ENCODE peak calls at places on chromosomes 12 and 14, in four cellular contexts. U, M, Q and R are unnamed samples.

GRCh38 chr12:94074216-94074969 is 74.0 kb upstream of the PLXNC1 start:
- DNase-seq in U (peak; percentile 26), M (no peak), Q (no peak), R (no peak)

GRCh38 chr14:29925736-29926135 is 1.9 kb downstream of the PRKD1 start:
- DNase-seq in U (no peak), M (no peak), Q (no peak), R (no peak)

GRCh38 chr12:82866227-82866803 is 179.6 kb downstream of the TMTC2 start:
- DNase-seq in U (no peak), M (no peak), Q (no peak), R (no peak)

GRCh38 chr12:46661161-46661845 is 164.5 kb downstream of the SLC38A4 start:
- DNase-seq in U (no peak), M (no peak), Q (peak; percentile 75), R (no peak)

GRCh38 chr12:132162508-132163031 is 18.3 kb downstream of the NOC4L start:
- DNase-seq in U (no peak), M (peak; percentile 49), Q (no peak), R (no peak)

GRCh38 chr12:15534322-15534721 is 212.0 kb downstream of the PTPRO start:
- DNase-seq in U (no peak), M (no peak), Q (no peak), R (no peak)

GRCh38 chr12:24921251-24922038 is 27.5 kb downstream of the BCAT1 start:
- DNase-seq in U (no peak), M (no peak), Q (peak; percentile 9), R (no peak)

GRCh38 chr14:75303415-75303814 is 24.8 kb downstream of the FOS start:
- DNase-seq in U (peak; percentile 64), M (peak; percentile 61), Q (peak; percentile 90), R (no peak)

GRCh38 chr14:74980746-74981661 is 21.7 kb upstream of the EIF2B2 start:
- DNase-seq in U (no peak), M (no peak), Q (no peak), R (no peak)

GRCh38 chr12:69511469-69511868 is 41.3 kb downstream of the FRS2 start:
- DNase-seq in U (no peak), M (no peak), Q (no peak), R (no peak)

GRCh38 chr14:55377236-55377635 is 34.4 kb downstream of the ATG14 start:
- DNase-seq in U (no peak), M (no peak), Q (no peak), R (no peak)

GRCh38 chr12:10304161-10304574 is 3.5 kb upstream of the KLRD1 start:
- DNase-seq in U (no peak), M (no peak), Q (no peak), R (no peak)

GRCh38 chr12:47087088-47087688 is 7.4 kb upstream of the AMIGO2 start:
- DNase-seq in U (no peak), M (no peak), Q (no peak), R (no peak)

GRCh38 chr14:51430600-51430999 is 190.6 kb downstream of the TMX1 start:
- DNase-seq in U (no peak), M (no peak), Q (no peak), R (peak; percentile 1)

GRCh38 chr12:13981296-13981962 is at the start of gene GRIN2B:
- DNase-seq in U (no peak), M (no peak), Q (peak; percentile 27), R (peak; percentile 66)

GRCh38 chr12:49342914-49343731 is 3.6 kb upstream of the DNAJC22 start:
- DNase-seq in U (no peak), M (no peak), Q (peak; percentile 32), R (no peak)

GRCh38 chr14:103449762-103450161 is 64.5 kb downstream of the MARK3 start:
- DNase-seq in U (no peak), M (no peak), Q (no peak), R (no peak)

GRCh38 chr12:20453756-20454310 is 85.5 kb downstream of the PDE3A start:
- DNase-seq in U (no peak), M (no peak), Q (no peak), R (no peak)

GRCh38 chr12:106138646-106139421 is at the start of gene NUAK1:
- DNase-seq in U (peak; percentile 82), M (peak; percentile 80), Q (peak; percentile 86), R (no peak)

GRCh38 chr12:26369588-26369987 is 174.2 kb downstream of the SSPN start:
- DNase-seq in U (no peak), M (no peak), Q (peak; percentile 13), R (no peak)

GRCh38 chr12:104725610-104726009 is 232.5 kb downstream of the SLC41A2 start:
- DNase-seq in U (no peak), M (no peak), Q (no peak), R (no peak)
- H3K27ac ChIP-seq in U (no peak overlapping the region), M (no peak overlapping the region), Q (no peak overlapping the region), R (no peak overlapping the region)

DNA sequence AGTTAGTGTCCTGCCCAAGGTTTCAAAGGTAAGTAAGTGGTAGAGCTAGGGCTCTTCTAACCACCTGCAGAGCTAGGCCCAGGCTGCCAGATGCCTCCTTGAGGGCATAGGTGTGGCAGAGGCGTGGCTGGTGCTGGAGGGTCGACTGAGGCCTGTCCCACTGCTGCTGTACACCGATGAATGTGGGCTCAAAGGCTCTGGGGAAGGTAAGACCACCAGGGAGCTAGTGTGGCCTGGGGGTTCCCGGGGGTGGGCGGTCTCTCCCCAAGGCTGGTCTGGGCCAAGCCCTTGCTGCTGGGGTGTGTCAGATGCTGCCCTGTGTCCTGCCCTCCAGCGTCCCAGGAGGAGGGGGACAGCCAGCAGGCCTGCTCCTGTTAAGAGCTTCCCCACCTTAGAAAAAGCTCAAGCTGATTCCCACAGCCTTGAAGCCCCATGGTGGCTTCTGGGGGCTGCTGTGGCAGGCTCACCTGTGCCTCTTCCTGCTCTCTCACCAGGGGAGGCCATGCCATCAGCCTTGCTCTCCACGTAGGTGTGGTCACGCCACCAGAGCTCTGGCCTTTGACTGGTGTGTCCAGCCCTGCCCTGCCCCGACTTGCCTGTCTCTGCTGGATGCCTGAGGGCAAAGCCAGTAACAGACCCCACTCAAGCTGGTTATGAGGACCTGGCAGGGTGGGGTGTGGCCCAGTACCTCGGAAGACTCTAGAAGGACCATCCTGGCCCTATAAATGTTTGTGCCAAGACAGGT is 36.8 kb downstream of the SH2B3 start:
- DNase-seq in U (no peak), M (no peak), Q (no peak), R (no peak)
- H3K27ac ChIP-seq in U (no peak overlapping the region), M (no peak overlapping the region), Q (peak overlapping the region; percentile 6), R (no peak overlapping the region)

DNA sequence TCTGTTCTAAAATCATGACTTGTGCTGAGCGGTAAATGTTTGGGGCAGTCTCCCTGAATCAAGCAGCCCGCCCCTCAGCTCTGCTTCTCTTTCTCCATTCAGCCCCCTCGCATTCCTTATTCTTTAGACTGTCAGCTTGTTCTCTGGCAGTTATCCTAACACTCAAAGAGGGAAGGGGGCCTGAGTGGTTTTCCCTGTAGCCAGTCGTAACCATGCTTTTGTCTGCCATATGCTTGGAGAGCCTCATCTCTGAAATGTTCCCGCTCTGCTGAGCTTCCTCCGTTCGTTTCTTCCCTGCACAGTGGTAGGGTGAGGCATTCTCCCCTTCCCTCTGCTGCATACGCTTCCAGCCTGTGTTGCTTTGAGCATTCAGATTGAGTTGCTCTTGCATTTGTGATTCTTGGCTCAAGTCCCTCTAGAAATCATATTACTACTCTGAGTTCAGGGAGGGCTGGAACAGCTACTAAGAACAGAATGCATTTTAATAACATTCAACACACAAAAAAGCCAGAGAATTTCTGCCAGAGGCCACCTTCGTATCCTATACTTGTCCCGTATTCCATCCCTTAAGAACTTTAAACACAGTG is 119.7 kb downstream of the FBXL14 start:
- DNase-seq in U (no peak), M (no peak), Q (peak; percentile 25), R (no peak)
- H3K27ac ChIP-seq in U (no peak overlapping the region), M (no peak overlapping the region), Q (peak overlapping the region; percentile 58), R (no peak overlapping the region)

DNA sequence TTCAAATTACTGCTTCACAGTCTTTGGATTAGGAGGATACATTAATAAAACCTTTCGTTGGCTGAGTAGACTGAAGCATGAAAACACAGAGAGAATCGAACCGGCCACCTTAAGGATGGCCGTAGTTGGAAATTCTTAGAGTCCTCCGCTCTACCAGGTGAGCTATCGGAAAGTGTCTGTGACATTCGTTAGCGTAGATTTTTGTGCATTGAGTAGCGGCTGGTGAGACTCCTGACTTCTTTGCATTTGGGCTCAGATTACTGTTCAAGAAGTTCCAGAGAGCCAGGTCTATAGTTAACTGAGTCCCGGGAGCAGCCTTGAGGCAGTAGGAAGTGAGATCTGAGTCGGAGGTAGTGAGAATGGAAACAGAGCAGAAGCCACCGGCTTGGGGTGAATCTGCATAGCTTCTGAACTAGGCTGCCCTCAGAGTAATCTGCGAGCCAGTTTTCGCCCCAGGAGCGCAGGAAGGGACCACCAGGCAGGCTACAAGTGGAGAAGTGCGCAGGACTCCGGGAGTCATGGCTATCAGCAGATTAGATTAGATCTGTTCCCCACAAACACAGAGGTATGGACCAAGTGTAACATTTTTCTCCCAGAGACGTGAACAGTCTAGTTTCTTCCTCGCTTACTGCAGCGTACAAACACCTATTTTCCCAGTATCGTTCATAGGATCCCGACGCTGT is 11.0 kb downstream of the OR6S1 start:
- DNase-seq in U (no peak), M (peak; percentile 42), Q (peak; percentile 74), R (peak; percentile 60)
- H3K27ac ChIP-seq in U (no peak overlapping the region), M (no peak overlapping the region), Q (peak overlapping the region; percentile 22), R (no peak overlapping the region)